ENCODE peak calls at places on chromosomes 5 and 9, in ten cellular contexts. L is neural progenitor cell, Z is H1, K is neural crest cell, V is epithelial cell of esophagus, W is AG09319, F is left ventricle myocardium inferior, C is uterus, U is chondrocyte, D is heart right ventricle. Q is an unnamed sample.

GRCh38 chr5:158543539-158544387 is 556.0 kb downstream of the EBF1 start:
- DNase-seq in K (no peak), C (no peak), D (no peak), L (no peak), F (no peak), V (no peak), U (no peak), W (peak; percentile 57), Z (no peak), Q (no peak)

GRCh38 chr9:124724415-124725067 is 46.6 kb downstream of the NR6A1 start:
- DNase-seq in K (no peak), U (no peak), W (no peak), L (no peak), Z (no peak), F (no peak), C (no peak), V (no peak), D (no peak), Q (no peak)

GRCh38 chr9:88974641-88975040 is 16.6 kb upstream of the S1PR3 start:
- DNase-seq in L (no peak), Z (no peak), K (no peak), F (no peak), D (no peak), C (no peak), V (no peak), W (no peak), U (no peak), Q (no peak)

GRCh38 chr5:118984602-118985001 is 3.7 kb downstream of the DTWD2 start:
- DNase-seq in L (no peak), D (no peak), F (no peak), W (no peak), Z (no peak), C (no peak), U (no peak), V (peak; percentile 10), K (no peak), Q (no peak)

GRCh38 chr5:112203229-112203628 is 215.8 kb downstream of the EPB41L4A start:
- DNase-seq in D (no peak), W (no peak), V (peak; percentile 43), Z (no peak), F (no peak), U (no peak), L (no peak), C (no peak), K (no peak), Q (no peak)

GRCh38 chr5:33272288-33272687 is 168.5 kb upstream of the TARS1 start:
- DNase-seq in F (no peak), L (no peak), C (no peak), D (no peak), W (peak; percentile 52), V (peak; percentile 91), Z (no peak), U (no peak), K (no peak), Q (no peak)

GRCh38 chr9:34365282-34365681 is 11.4 kb downstream of the MYORG start:
- DNase-seq in D (no peak), L (no peak), C (no peak), Z (peak; percentile 1), W (no peak), F (no peak), U (no peak), K (no peak), V (no peak), Q (no peak)

GRCh38 chr9:96686638-96687335 is 31.7 kb upstream of the PRXL2C start:
- DNase-seq in K (peak; percentile 67), W (peak; percentile 27), L (peak; percentile 71), Z (peak; percentile 90), F (peak; percentile 83), V (peak; percentile 74), C (peak; percentile 74), D (peak; percentile 76), U (no peak), Q (peak; percentile 80)

GRCh38 chr9:109349431-109349846 is 28.6 kb upstream of the EPB41L4B start:
- DNase-seq in L (no peak), V (peak; percentile 79), W (peak; percentile 70), C (no peak), F (no peak), D (no peak), U (no peak), K (no peak), Z (no peak), Q (no peak)

GRCh38 chr9:4855861-4856260 is 63.1 kb downstream of the RCL1 start:
- DNase-seq in K (no peak), Z (no peak), F (no peak), U (no peak), W (no peak), L (no peak), V (peak; percentile 64), D (no peak), C (no peak), Q (no peak)

GRCh38 chr5:96572864-96573512 is 89.2 kb upstream of the CAST start:
- DNase-seq in Z (no peak), L (no peak), V (peak; percentile 91), U (no peak), W (peak; percentile 60), F (no peak), K (no peak), D (no peak), C (no peak), Q (no peak)

GRCh38 chr5:87081511-87082372 is 185.9 kb upstream of the RASA1 start:
- DNase-seq in K (no peak), V (no peak), W (no peak), F (no peak), Z (no peak), L (no peak), U (no peak), D (no peak), C (no peak), Q (no peak)

GRCh38 chr5:172769598-172770373 is 1.2 kb downstream of the DUSP1 start:
- DNase-seq in Z (no peak), D (peak; percentile 49), U (no peak), F (no peak), L (peak; percentile 30), V (no peak), W (no peak), C (no peak), K (no peak), Q (no peak)

GRCh38 chr9:112315905-112316304 is 17.5 kb downstream of the PTBP3 start:
- DNase-seq in L (no peak), Z (no peak), V (no peak), W (no peak), K (no peak), D (no peak), F (no peak), U (no peak), C (no peak), Q (no peak)

GRCh38 chr9:131747352-131747751 is 7.5 kb upstream of the RAPGEF1 start:
- DNase-seq in L (peak; percentile 61), K (no peak), F (no peak), W (peak; percentile 41), D (no peak), Z (no peak), U (no peak), C (no peak), V (peak; percentile 73), Q (no peak)

GRCh38 chr5:67793418-67793817 is 422.1 kb upstream of the PIK3R1 start:
- DNase-seq in F (no peak), V (no peak), D (no peak), C (no peak), K (no peak), U (no peak), Z (no peak), L (no peak), W (no peak), Q (no peak)
- TF ChIP-seq CTCF in F (no peak), V (no peak), D (no peak), C (no peak), K (no peak), U (peak; percentile 14), Z (no peak), L (no peak), W (no peak), Q (no peak)

DNA sequence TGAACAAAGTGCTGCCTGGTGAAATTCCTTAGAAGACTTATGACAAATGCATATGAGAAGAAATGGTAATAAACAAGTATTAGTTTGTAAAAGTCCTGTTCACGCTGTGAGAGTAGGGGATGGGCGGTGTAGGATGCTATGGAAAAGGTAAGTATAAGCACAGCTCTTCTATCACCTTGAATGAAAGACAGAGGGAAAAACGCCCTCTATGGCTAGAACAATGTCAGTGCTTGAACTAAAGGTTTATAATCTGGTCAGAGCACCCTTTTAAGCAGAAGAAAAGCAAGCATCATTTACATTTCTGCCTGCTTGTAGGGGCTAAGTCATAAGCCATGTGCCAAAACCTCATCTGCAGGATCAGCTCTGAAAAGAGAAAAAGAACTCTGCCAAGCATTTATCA is 115.2 kb downstream of the LHFPL2 start:
- DNase-seq in F (no peak), L (peak; percentile 43), Z (no peak), K (no peak), U (no peak), D (no peak), C (no peak), W (no peak), V (peak; percentile 65), Q (no peak)
- TF ChIP-seq CTCF in F (peak; percentile 44), L (peak; percentile 52), Z (no peak), K (peak; percentile 58), U (peak; percentile 76), D (peak; percentile 43), C (peak; percentile 28), W (peak; percentile 32), V (peak; percentile 57), Q (no peak)

GRCh38 chr5:66669862-66670195 is 73.6 kb downstream of the MAST4 start:
- DNase-seq in Z (no peak), V (no peak), F (no peak), D (no peak), U (no peak), K (no peak), C (no peak), L (no peak), W (no peak), Q (no peak)
- TF ChIP-seq CTCF in Z (no peak), V (no peak), F (no peak), D (no peak), U (no peak), K (no peak), C (no peak), L (no peak), W (no peak), Q (no peak)

GRCh38 chr5:137782055-137782454 is 27.9 kb upstream of the HNRNPA0 start:
- DNase-seq in D (no peak), V (no peak), Z (no peak), W (no peak), U (no peak), K (no peak), C (no peak), F (no peak), L (no peak), Q (no peak)

GRCh38 chr5:137778772-137779564 is 24.8 kb upstream of the HNRNPA0 start:
- DNase-seq in C (no peak), D (no peak), K (peak; percentile 16), U (no peak), F (no peak), L (peak; percentile 62), Z (no peak), V (peak; percentile 49), W (peak; percentile 5), Q (no peak)
- TF ChIP-seq CTCF in C (peak; percentile 64), D (peak; percentile 82), K (peak; percentile 89), U (peak; percentile 96), F (peak; percentile 84), L (peak; percentile 82), Z (no peak), V (peak; percentile 78), W (peak; percentile 76), Q (peak; percentile 77)